ENCODE peak calls at places on chromosomes 5 and 9, in six cellular contexts. F is fibroblast of mammary gland, A is heart right ventricle, E is Calu3, S is AG10803, D is cardiac muscle cell. L is an unnamed sample.
A peak's percentile ranks its signal among the peaks of the same experiment; 100 is the strongest.

GRCh38 chr5:6673963-6674362 is 39.3 kb upstream of the TENT4A start:
- DNase-seq in F (no peak), A (no peak), E (no peak), S (no peak), D (no peak), L (no peak)

GRCh38 chr9:137275937-137276756 is 1.4 kb upstream of the TOR4A start:
- DNase-seq in F (no peak), A (peak; percentile 5), E (no peak), S (no peak), D (no peak), L (no peak)

GRCh38 chr5:171528036-171528435 is 108.6 kb downstream of the FGF18 start:
- DNase-seq in F (no peak), A (no peak), E (no peak), S (no peak), D (no peak), L (no peak)

GRCh38 chr5:81151546-81151945 is 81.6 kb upstream of the CKMT2 start:
- DNase-seq in F (peak; percentile 50), A (no peak), E (no peak), S (peak; percentile 42), D (no peak), L (no peak)

GRCh38 chr9:127162567-127163365 is 40.3 kb upstream of the ANGPTL2 start:
- DNase-seq in F (no peak), A (no peak), E (no peak), S (no peak), D (no peak), L (no peak)

GRCh38 chr5:74629326-74629725 is 11.2 kb downstream of the ENC1 start:
- DNase-seq in F (no peak), A (no peak), E (no peak), S (no peak), D (peak; percentile 47), L (no peak)

GRCh38 chr9:72154468-72155281 is 5.4 kb downstream of the GDA start:
- DNase-seq in F (no peak), A (no peak), E (peak; percentile 44), S (no peak), D (no peak), L (no peak)

GRCh38 chr5:100188339-100188738 is 346.8 kb upstream of the FAM174A start:
- DNase-seq in F (no peak), A (no peak), E (no peak), S (no peak), D (no peak), L (no peak)

GRCh38 chr9:113589407-113589806 is 125.9 kb downstream of the RGS3 start:
- DNase-seq in F (no peak), A (peak; percentile 75), E (no peak), S (no peak), D (no peak), L (peak; percentile 46)

GRCh38 chr9:85420750-85421149 is 321.0 kb downstream of the AGTPBP1 start:
- DNase-seq in F (no peak), A (no peak), E (no peak), S (peak; percentile 28), D (no peak), L (no peak)

GRCh38 chr5:65229841-65230240 is 251.9 kb downstream of the ADAMTS6 start:
- DNase-seq in F (no peak), A (no peak), E (no peak), S (no peak), D (no peak), L (no peak)

GRCh38 chr5:53170748-53171349 is 61.3 kb upstream of the MOCS2 start:
- DNase-seq in F (peak; percentile 58), A (no peak), E (peak; percentile 35), S (peak; percentile 56), D (peak; percentile 40), L (no peak)

GRCh38 chr5:159096555-159097460 is 2.9 kb downstream of the EBF1 start:
- DNase-seq in F (no peak), A (no peak), E (no peak), S (no peak), D (no peak), L (no peak)

GRCh38 chr9:89593776-89594427 is 10.9 kb upstream of the GADD45G start:
- DNase-seq in F (peak; percentile 30), A (no peak), E (peak; percentile 73), S (no peak), D (peak; percentile 74), L (no peak)

GRCh38 chr5:15933481-15934207 is 245.9 kb downstream of the MARCHF11 start:
- DNase-seq in F (peak; percentile 13), A (no peak), E (no peak), S (no peak), D (no peak), L (no peak)

GRCh38 chr5:74966151-74967050 is 86.0 kb downstream of the GCNT4 start:
- DNase-seq in F (no peak), A (no peak), E (peak; percentile 55), S (peak; percentile 63), D (no peak), L (no peak)

GRCh38 chr5:172421-172820 is 18.9 kb upstream of the LRRC14B start:
- DNase-seq in F (no peak), A (no peak), E (no peak), S (no peak), D (no peak), L (no peak)

GRCh38 chr5:1777281-1778137 is 22.1 kb downstream of the MRPL36 start:
- DNase-seq in F (no peak), A (no peak), E (no peak), S (no peak), D (no peak), L (peak; percentile 34)

GRCh38 chr5:9716838-9717281 is 86.7 kb upstream of the TAS2R1 start:
- DNase-seq in F (no peak), A (no peak), E (no peak), S (peak; percentile 71), D (no peak), L (no peak)

GRCh38 chr5:78569441-78569840 is 79.1 kb downstream of the LHFPL2 start:
- DNase-seq in F (peak; percentile 87), A (no peak), E (peak; percentile 83), S (no peak), D (peak; percentile 97), L (no peak)

GRCh38 chr5:171342362-171343111 is 33.5 kb downstream of the TLX3 start:
- DNase-seq in F (peak; percentile 67), A (peak; percentile 15), E (peak; percentile 66), S (peak; percentile 67), D (peak; percentile 73), L (no peak)

GRCh38 chr9:2809692-2810423 is 34.0 kb downstream of the PUM3 start:
- DNase-seq in F (peak; percentile 74), A (peak; percentile 23), E (no peak), S (peak; percentile 98), D (peak; percentile 60), L (no peak)

GRCh38 chr5:167614294-167615104 is 676.9 kb upstream of the WWC1 start:
- DNase-seq in F (no peak), A (no peak), E (no peak), S (no peak), D (peak; percentile 5), L (no peak)

GRCh38 chr9:102506391-102506790 is 488.7 kb upstream of the CYLC2 start:
- DNase-seq in F (no peak), A (no peak), E (no peak), S (no peak), D (no peak), L (no peak)

GRCh38 chr9:108933641-108934322 is at the start of gene ELP1:
- DNase-seq in F (peak; percentile 93), A (peak; percentile 94), E (peak; percentile 87), S (peak; percentile 93), D (peak; percentile 97), L (peak; percentile 93)

GRCh38 chr5:25862276-25862675 is 1176.1 kb downstream of the CDH9 start:
- DNase-seq in F (no peak), A (no peak), E (no peak), S (no peak), D (no peak), L (no peak)

GRCh38 chr9:129383415-129384088 is 205.5 kb upstream of the IER5L start:
- DNase-seq in F (peak; percentile 66), A (peak; percentile 87), E (peak; percentile 63), S (peak; percentile 72), D (peak; percentile 53), L (peak; percentile 88)

GRCh38 chr9:137316012-137316981 is 14.2 kb upstream of the NRARP start:
- DNase-seq in F (peak; percentile 34), A (peak; percentile 77), E (peak; percentile 60), S (no peak), D (peak; percentile 87), L (peak; percentile 41)

GRCh38 chr5:142576303-142576702 is 109.6 kb downstream of the FGF1 start:
- DNase-seq in F (no peak), A (no peak), E (peak; percentile 4), S (no peak), D (no peak), L (no peak)

GRCh38 chr5:142576804-142577203 is 109.1 kb downstream of the FGF1 start:
- DNase-seq in F (no peak), A (no peak), E (no peak), S (no peak), D (no peak), L (no peak)

DNA sequence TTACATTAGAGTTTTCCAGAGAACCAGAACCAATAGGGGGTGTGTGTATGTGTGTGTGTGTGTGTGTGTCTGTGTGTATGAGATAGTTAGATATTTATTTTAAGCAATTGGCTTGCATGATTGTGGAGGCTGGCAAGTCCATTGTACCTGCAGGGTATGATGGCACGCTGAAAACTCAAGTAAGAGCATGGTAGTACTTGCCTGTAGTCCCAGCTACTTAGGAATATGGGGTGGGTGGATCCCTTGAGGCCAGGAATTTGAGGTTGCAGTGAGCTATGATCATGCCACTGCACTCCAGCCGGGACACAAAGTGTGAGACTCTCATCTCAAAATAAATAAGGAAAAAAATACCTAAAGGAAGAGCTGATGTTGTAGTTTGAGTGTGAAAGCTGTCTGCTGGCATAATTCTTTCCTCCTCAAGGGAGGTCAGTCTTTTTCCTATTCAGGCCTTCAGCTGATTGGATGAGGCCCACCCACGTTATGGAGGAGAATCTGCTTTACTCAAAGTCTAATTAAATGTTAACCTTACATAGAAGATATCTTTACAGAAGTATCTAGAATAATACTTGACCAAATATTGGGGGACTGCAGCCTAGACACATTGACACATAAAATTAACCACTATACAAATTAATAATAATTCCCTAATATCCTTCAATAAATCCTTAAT is 107.6 kb downstream of the FGF1 start:
- DNase-seq in F (no peak), A (no peak), E (no peak), S (no peak), D (no peak), L (no peak)
- TF ChIP-seq CTCF in F (no peak), A (no peak), E (no peak), S (no peak), D (no peak), L (no peak)

GRCh38 chr9:69655065-69655464 is 17.1 kb downstream of the APBA1 start:
- DNase-seq in F (no peak), A (no peak), E (no peak), S (no peak), D (no peak), L (no peak)
- TF ChIP-seq CTCF in F (no peak), A (no peak), E (no peak), S (no peak), D (no peak), L (no peak)

GRCh38 chr9:4548796-4549725 is 58.8 kb downstream of the SLC1A1 start:
- DNase-seq in F (peak; percentile 4), A (peak; percentile 12), E (peak; percentile 21), S (peak; percentile 11), D (peak; percentile 47), L (no peak)
- TF ChIP-seq CTCF in F (peak; percentile 30), A (peak; percentile 32), E (no peak), S (peak; percentile 49), D (peak; percentile 36), L (no peak)

DNA sequence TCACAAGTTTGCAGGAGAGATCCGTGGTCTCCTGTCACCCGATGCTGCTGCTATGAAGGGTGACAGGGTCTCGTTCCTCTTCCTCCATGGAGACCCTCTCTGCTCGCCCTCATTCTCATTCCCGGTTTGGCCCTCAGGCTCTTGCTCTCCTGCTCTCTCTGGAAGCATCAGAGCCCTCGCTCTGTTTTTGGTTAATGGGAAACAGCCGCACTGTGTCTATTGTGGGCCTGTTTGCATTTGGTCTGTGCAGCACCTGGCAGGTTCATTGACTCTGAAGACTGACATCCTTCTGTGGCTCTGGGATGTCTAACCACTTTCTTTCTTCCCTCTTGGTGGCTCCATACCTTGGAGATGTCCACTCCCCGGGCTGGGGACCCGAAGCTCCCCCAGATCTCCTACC is 12.7 kb upstream of the FAM163B start:
- DNase-seq in F (no peak), A (no peak), E (no peak), S (no peak), D (no peak), L (no peak)
- TF ChIP-seq CTCF in F (no peak), A (no peak), E (no peak), S (no peak), D (no peak), L (no peak)

L was measured in CD14-positive monocyte.